ENCODE peak calls at places on chromosomes 1 and 21, in eight cellular contexts. C, F, G, T, E, L, I and P are unnamed samples. For H3K9me3, the result is how much of the 10 kb centered on the place peaks cover.

GRCh38 chr1:91020486-91020885 is 1.3 kb downstream of the ZNF644 start:
- DNase-seq in T (no peak), L (no peak), C (peak), F (no peak), E (no peak), I (no peak), G (peak), P (no peak)

GRCh38 chr1:21397813-21398188 is 42.1 kb upstream of the NBPF3 start:
- DNase-seq in C (no peak), L (peak), G (peak), T (no peak), E (no peak), F (no peak), I (no peak), P (no peak)

GRCh38 chr1:171226757-171227370 is 21.4 kb upstream of the FMO1 start:
- DNase-seq in I (peak), E (peak), T (no peak), F (no peak), C (peak), L (peak), G (peak), P (no peak)

GRCh38 chr1:167714098-167714850 is 7.5 kb upstream of the MPZL1 start:
- DNase-seq in T (peak), E (peak), F (peak), G (peak), L (peak), C (no peak), I (peak), P (peak)

GRCh38 chr1:227902641-227902990 is 45.1 kb downstream of the WNT9A start:
- DNase-seq in G (no peak), E (no peak), F (peak), T (no peak), I (no peak), L (no peak), C (no peak), P (no peak)

GRCh38 chr1:221392453-221392852 is 349.4 kb downstream of the DUSP10 start:
- DNase-seq in T (no peak), L (no peak), E (no peak), F (no peak), C (peak), G (peak), I (peak), P (no peak)

GRCh38 chr21:37073417-37074194 is 552 bp downstream of the TTC3 start:
- DNase-seq in L (no peak), F (peak), G (peak), I (peak), C (peak), T (peak), E (peak), P (peak)

GRCh38 chr1:230565141-230565540 is 77.1 kb upstream of the COG2 start:
- DNase-seq in E (no peak), L (no peak), C (no peak), F (no peak), T (no peak), I (no peak), G (no peak), P (no peak)

GRCh38 chr1:154420172-154420571 is 15.0 kb downstream of the IL6R start:
- DNase-seq in F (peak), E (peak), G (peak), L (no peak), T (peak), I (peak), C (peak), P (peak)

GRCh38 chr1:243513726-243514491 is 258.1 kb downstream of the SDCCAG8 start:
- DNase-seq in G (peak), T (no peak), E (no peak), I (no peak), C (peak), F (no peak), L (no peak), P (no peak)

GRCh38 chr21:39386194-39386593 is 37.3 kb upstream of the HMGN1 start:
- DNase-seq in I (peak), T (no peak), E (peak), L (peak), F (no peak), C (no peak), G (peak), P (no peak)

GRCh38 chr1:21634481-21635137 is 34.5 kb downstream of the RAP1GAP start:
- DNase-seq in T (no peak), C (no peak), I (peak), F (no peak), L (no peak), E (peak), G (no peak), P (peak)

GRCh38 chr1:233523047-233523446 is 90.9 kb upstream of the KCNK1 start:
- DNase-seq in F (no peak), L (no peak), I (no peak), C (no peak), T (no peak), G (no peak), E (no peak), P (no peak)

GRCh38 chr1:178531897-178532296 is 19.0 kb downstream of the TEX35 start:
- DNase-seq in C (no peak), T (no peak), F (no peak), I (peak), E (no peak), G (no peak), L (peak), P (no peak)

GRCh38 chr1:222794656-222795474 is 20.0 kb upstream of the DISP1 start:
- DNase-seq in C (no peak), I (peak), T (no peak), F (no peak), G (no peak), E (peak), L (peak), P (peak)

GRCh38 chr1:113761937-113762336 is 2.7 kb upstream of the PHTF1 start:
- DNase-seq in E (no peak), L (no peak), T (no peak), I (no peak), F (no peak), G (no peak), C (no peak), P (no peak)

GRCh38 chr1:89959719-89960118 is 35.2 kb upstream of the ZNF326 start:
- DNase-seq in L (no peak), G (no peak), F (no peak), C (no peak), T (no peak), E (no peak), I (no peak), P (no peak)

GRCh38 chr1:156474966-156475365 is 25.6 kb downstream of the MEF2D start:
- DNase-seq in E (no peak), G (no peak), C (no peak), I (no peak), T (no peak), F (no peak), L (no peak), P (no peak)

GRCh38 chr1:216812966-216813365 is 89.7 kb upstream of the ESRRG start:
- DNase-seq in E (no peak), C (peak), T (no peak), F (no peak), G (no peak), L (no peak), I (no peak), P (no peak)

GRCh38 chr1:154791292-154792278 is 78.5 kb downstream of the KCNN3 start:
- DNase-seq in I (no peak), C (peak), F (no peak), L (no peak), G (peak), E (no peak), T (peak), P (no peak)

GRCh38 chr1:198631292-198631691 is 7.5 kb upstream of the PTPRC start:
- DNase-seq in G (no peak), F (no peak), L (no peak), I (no peak), T (no peak), C (no peak), E (no peak), P (no peak)

GRCh38 chr1:93619507-93620168 is 62.0 kb downstream of the BCAR3 start:
- DNase-seq in G (no peak), E (no peak), L (no peak), T (no peak), F (no peak), C (no peak), I (no peak), P (no peak)

GRCh38 chr21:26804895-26805609 is 40.2 kb downstream of the ADAMTS1 start:
- DNase-seq in G (no peak), L (no peak), T (no peak), E (no peak), F (no peak), I (no peak), C (peak), P (no peak)

GRCh38 chr1:161999318-162000052 is 24.2 kb downstream of the OLFML2B start:
- DNase-seq in G (no peak), I (no peak), C (no peak), F (no peak), T (no peak), E (no peak), L (no peak), P (no peak)

GRCh38 chr1:111769517-111770146 is 13.9 kb downstream of the DDX20 start:
- DNase-seq in F (no peak), C (peak), I (peak), L (no peak), G (peak), T (peak), E (no peak), P (peak)

GRCh38 chr1:229574679-229575442 is 16.4 kb upstream of the ABCB10 start:
- DNase-seq in G (no peak), T (no peak), I (no peak), E (no peak), L (no peak), C (no peak), F (no peak), P (no peak)

GRCh38 chr1:205858141-205858961 is 8.4 kb upstream of the PM20D1 start:
- DNase-seq in C (no peak), I (no peak), G (no peak), L (no peak), E (no peak), T (no peak), F (no peak), P (no peak)

GRCh38 chr1:119251751-119252150 is 111.3 kb upstream of the WARS2 start:
- DNase-seq in C (no peak), G (no peak), L (no peak), I (no peak), T (no peak), E (no peak), F (no peak), P (no peak)

GRCh38 chr1:27536767-27537166 is 46.8 kb upstream of the WASF2 start:
- DNase-seq in G (peak), L (peak), I (peak), E (no peak), T (no peak), C (peak), F (peak), P (no peak)

GRCh38 chr21:42532466-42533181 is 19.0 kb downstream of the SLC37A1 start:
- DNase-seq in E (peak), L (peak), I (peak), G (no peak), C (peak), F (peak), T (no peak), P (peak)

GRCh38 chr21:45280178-45280821 is 7.4 kb downstream of the POFUT2 start:
- DNase-seq in L (peak), T (no peak), I (no peak), E (peak), C (no peak), G (no peak), F (no peak), P (no peak)

GRCh38 chr1:217274927-217275616 is 355.8 kb downstream of the GPATCH2 start:
- DNase-seq in E (no peak), G (peak), L (no peak), C (peak), I (no peak), T (no peak), F (no peak), P (no peak)

GRCh38 chr1:208962867-208963266 is 620.6 kb upstream of the CAMK1G start:
- DNase-seq in L (no peak), T (no peak), I (no peak), C (no peak), F (no peak), G (no peak), E (no peak), P (no peak)

GRCh38 chr1:99247199-99247598 is 17.1 kb upstream of the PLPPR4 start:
- DNase-seq in F (no peak), E (no peak), I (no peak), T (no peak), G (no peak), L (no peak), C (no peak), P (no peak)

DNA sequence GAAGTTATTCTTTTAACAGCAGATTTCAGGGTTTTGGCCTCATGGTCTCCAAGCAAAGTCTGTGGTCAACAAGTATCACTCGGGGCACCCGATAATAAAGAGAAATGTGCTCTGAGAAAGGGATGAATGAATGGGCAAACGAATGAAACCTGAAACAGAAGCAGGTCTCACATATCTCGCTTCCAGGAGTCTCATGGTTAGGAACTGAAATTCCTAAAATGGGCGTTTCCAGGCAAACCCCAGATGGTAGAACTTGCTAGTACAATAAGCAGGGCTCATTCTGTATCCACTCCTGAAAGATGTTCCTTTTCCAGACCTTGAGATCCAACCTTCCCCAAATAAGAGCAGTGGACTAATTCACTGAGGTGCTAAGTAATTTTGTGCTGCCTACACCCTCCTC is 87.2 kb downstream of the LAMC2 start:
- DNase-seq in G (no peak), T (no peak), F (no peak), I (no peak), C (no peak), L (no peak), E (no peak), P (no peak)
- H3K27ac ChIP-seq in G (no peak), T (no peak), F (peak), I (no peak), C (peak), L (no peak), E (no peak), P (no peak)

DNA sequence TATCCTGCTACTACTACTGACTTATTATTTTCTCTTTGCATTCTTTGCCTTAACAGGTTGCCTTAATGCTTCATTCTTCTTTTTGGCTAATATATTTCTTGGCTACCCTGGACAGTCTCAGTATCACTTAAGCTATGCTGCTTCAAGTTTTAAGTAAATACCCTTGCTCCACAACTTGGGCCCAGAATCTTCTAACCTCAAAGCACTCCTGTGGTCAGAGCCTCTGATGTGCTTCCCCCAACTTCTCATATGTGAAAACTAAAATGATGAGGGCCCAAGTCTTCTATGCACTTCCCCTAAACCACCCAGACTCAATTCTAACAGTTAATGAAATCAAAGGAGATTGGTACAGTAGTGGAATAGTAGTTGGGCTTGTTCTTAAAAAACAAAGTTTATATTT is 314.2 kb downstream of the PLPP3 start:
- DNase-seq in F (no peak), C (no peak), I (no peak), T (no peak), L (no peak), E (no peak), G (no peak), P (no peak)
- H3K9me3 ChIP-seq in F (under half), C (under half), I (under half), T (under half), L (under half), E (under half), G (under half), P (under half)

GRCh38 chr1:6613361-6614018 is at the start of gene PHF13:
- DNase-seq in E (peak), I (peak), L (peak), C (peak), F (peak), G (peak), T (peak), P (peak)

GRCh38 chr1:6614019-6614952 is 755 bp downstream of the PHF13 start:
- DNase-seq in E (peak), L (no peak), G (peak), C (peak), T (peak), F (peak), I (peak), P (peak)

GRCh38 chr1:6614953-6615785 is 1.6 kb downstream of the PHF13 start:
- DNase-seq in E (no peak), G (no peak), C (no peak), L (no peak), I (no peak), F (no peak), T (no peak), P (no peak)

DNA sequence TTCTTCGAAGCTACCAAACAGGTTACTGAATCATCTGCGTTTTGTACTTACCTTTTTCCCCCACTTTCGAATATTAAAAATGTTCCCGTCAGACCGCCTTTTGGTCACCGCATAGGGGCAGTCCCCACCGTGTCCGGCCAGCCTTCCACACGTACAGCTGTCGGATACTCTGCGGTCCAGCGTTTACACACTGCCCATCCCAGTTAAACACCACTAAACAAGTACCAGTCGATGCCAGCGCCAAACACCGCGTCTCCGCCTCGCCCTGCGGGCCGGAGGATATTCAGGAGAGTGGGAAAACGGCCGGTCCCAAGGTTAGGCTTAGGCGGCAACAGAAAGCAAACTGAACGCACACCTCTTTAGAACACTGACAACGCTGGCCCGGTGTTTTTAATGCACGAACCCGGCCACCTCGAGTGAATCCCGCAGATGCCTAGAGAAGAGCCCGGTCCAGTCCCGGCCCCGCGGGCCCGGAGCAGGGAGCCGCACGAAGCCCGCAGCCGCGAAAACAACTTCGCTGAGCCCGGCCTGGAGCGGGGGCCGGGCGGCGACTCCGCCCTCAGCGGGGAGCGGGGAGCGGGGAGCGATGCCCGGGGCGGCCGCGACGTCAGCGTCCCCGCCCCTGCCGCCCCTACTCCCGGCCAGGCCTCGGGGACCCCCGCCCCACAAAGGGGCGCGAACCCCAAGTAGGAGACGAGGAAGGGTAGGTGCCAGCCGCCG is 730 bp upstream of the PHF13 start:
- DNase-seq in C (peak), G (peak), E (peak), L (no peak), T (no peak), I (peak), F (peak), P (no peak)
- TF ChIP-seq CTCF in C (peak), G (no peak), E (no peak), L (no peak), T (no peak), I (no peak), F (no peak), P (no peak)

GRCh38 chr1:6261615-6261995 is 707 bp upstream of the GPR153 start:
- DNase-seq in G (no peak), E (no peak), T (no peak), I (no peak), L (peak), F (no peak), C (no peak), P (no peak)
- H3K27ac ChIP-seq in G (no peak), E (no peak), T (no peak), I (no peak), L (no peak), F (peak), C (no peak), P (peak)

GRCh38 chr1:68751723-68752122 is 254.8 kb upstream of the DEPDC1 start:
- DNase-seq in G (no peak), I (no peak), E (no peak), L (no peak), T (no peak), C (no peak), F (no peak), P (no peak)
- H3K9me3 ChIP-seq in G (under half), I (under half), E (under half), L (under half), T (under half), C (under half), F (under half), P (under half)

GRCh38 chr21:31180256-31181088 is 142.2 kb upstream of the KRTAP19-8 start:
- DNase-seq in E (no peak), G (peak), T (no peak), L (no peak), I (no peak), C (peak), F (no peak), P (no peak)
- TF ChIP-seq CTCF in E (peak), G (peak), T (peak), L (peak), I (peak), C (peak), F (peak), P (peak)

GRCh38 chr1:31831397-31832378 is 15.9 kb upstream of the SPOCD1 start:
- DNase-seq in E (no peak), F (no peak), T (no peak), C (peak), I (no peak), L (no peak), G (no peak), P (no peak)
- H3K27ac ChIP-seq in E (no peak), F (no peak), T (no peak), C (no peak), I (no peak), L (no peak), G (peak), P (no peak)